ENCODE peak calls at places on chromosome 3, in seven cellular contexts. W, O, X, C, V, Z and K are unnamed samples. For H3K4me1 and H3K9me3, the result is how much of the 10 kb centered on the place peaks cover.

GRCh38 chr3:186044973-186045372 is 63.9 kb downstream of the ETV5 start:
- DNase-seq in Z (no peak), W (no peak), C (peak), V (peak), X (no peak), O (no peak), K (no peak)

GRCh38 chr3:37627951-37628620 is 233.6 kb upstream of the CTDSPL start:
- DNase-seq in V (no peak), X (no peak), C (no peak), O (no peak), Z (no peak), W (no peak), K (no peak)

GRCh38 chr3:47342156-47342555 is 38.7 kb upstream of the PTPN23 start:
- DNase-seq in W (no peak), X (no peak), Z (no peak), V (no peak), C (no peak), O (no peak), K (no peak)

GRCh38 chr3:115151921-115152320 is 4.8 kb upstream of the ZBTB20 start:
- DNase-seq in W (no peak), V (peak), X (no peak), Z (no peak), O (no peak), C (peak), K (no peak)

GRCh38 chr3:7272203-7272602 is 411.3 kb downstream of the GRM7 start:
- DNase-seq in X (no peak), O (no peak), V (no peak), C (no peak), Z (no peak), W (no peak), K (no peak)

GRCh38 chr3:72997421-72997961 is 880 bp downstream of the PPP4R2 start:
- DNase-seq in V (peak), Z (no peak), X (no peak), W (peak), C (peak), O (peak), K (peak)

GRCh38 chr3:8627949-8628348 is 16.6 kb downstream of the SSUH2 start:
- DNase-seq in W (no peak), C (no peak), V (no peak), O (no peak), Z (no peak), X (no peak), K (no peak)

GRCh38 chr3:104523136-104523535 is 843.6 kb upstream of the ALCAM start:
- DNase-seq in O (no peak), C (no peak), W (no peak), Z (no peak), V (no peak), X (no peak), K (no peak)

GRCh38 chr3:40456279-40456939 is 730 bp upstream of the RPL14 start:
- DNase-seq in O (no peak), V (no peak), W (no peak), X (no peak), Z (no peak), C (no peak), K (no peak)

GRCh38 chr3:138681463-138682215 is 73.1 kb downstream of the FAIM start:
- DNase-seq in C (no peak), V (no peak), O (no peak), X (no peak), W (no peak), Z (no peak), K (no peak)

GRCh38 chr3:161163297-161163696 is 57.8 kb upstream of the NMD3 start:
- DNase-seq in X (no peak), W (peak), Z (no peak), C (no peak), V (no peak), O (no peak), K (peak)

GRCh38 chr3:183808355-183808754 is 17.0 kb downstream of the MAP6D1 start:
- DNase-seq in W (no peak), O (no peak), C (no peak), V (no peak), X (no peak), Z (no peak), K (no peak)

GRCh38 chr3:188294823-188295487 is 141.0 kb downstream of the LPP start:
- DNase-seq in Z (no peak), O (peak), W (peak), V (no peak), C (peak), X (no peak), K (no peak)

GRCh38 chr3:190526787-190527767 is 13.2 kb downstream of the IL1RAP start:
- DNase-seq in O (no peak), X (no peak), Z (no peak), V (no peak), C (no peak), W (no peak), K (no peak)

GRCh38 chr3:187062526-187063177 is 76.6 kb downstream of the RPL39L start:
- DNase-seq in W (peak), Z (no peak), V (no peak), C (no peak), X (no peak), O (no peak), K (no peak)

GRCh38 chr3:120139140-120139539 is 44.9 kb upstream of the GSK3B start:
- DNase-seq in W (no peak), X (no peak), C (no peak), V (no peak), Z (no peak), O (no peak), K (no peak)

GRCh38 chr3:195175476-195176337 is 95.3 kb downstream of the XXYLT1 start:
- DNase-seq in C (no peak), O (no peak), X (no peak), Z (no peak), W (no peak), V (no peak), K (no peak)

GRCh38 chr3:177195242-177195940 is 1.9 kb downstream of the TBL1XR1 start:
- DNase-seq in X (no peak), V (peak), O (peak), Z (no peak), W (peak), C (peak), K (no peak)

GRCh38 chr3:138914870-138915502 is 32.0 kb downstream of the FOXL2 start:
- DNase-seq in V (no peak), X (no peak), W (peak), O (peak), C (peak), Z (no peak), K (no peak)

GRCh38 chr3:106206165-106206564 is 337.4 kb upstream of the CBLB start:
- DNase-seq in X (no peak), C (no peak), Z (no peak), O (no peak), W (no peak), V (no peak), K (no peak)

GRCh38 chr3:155244206-155244605 is 49.3 kb downstream of the STRIT1 start:
- DNase-seq in C (no peak), X (no peak), O (no peak), V (no peak), Z (no peak), W (no peak), K (no peak)

GRCh38 chr3:56025316-56025715 is 443.0 kb downstream of the ERC2 start:
- DNase-seq in W (no peak), V (no peak), Z (no peak), O (no peak), C (peak), X (no peak), K (no peak)

GRCh38 chr3:43290961-43291360 is 4.6 kb downstream of the SNRK start:
- DNase-seq in X (no peak), V (no peak), C (no peak), Z (no peak), W (peak), O (no peak), K (no peak)

GRCh38 chr3:89576417-89576816 is 469.0 kb downstream of the EPHA3 start:
- DNase-seq in Z (no peak), O (no peak), X (no peak), W (no peak), C (no peak), V (no peak), K (no peak)

GRCh38 chr3:165185707-165186327 is 10.4 kb downstream of the SLITRK3 start:
- DNase-seq in W (peak), O (no peak), X (peak), Z (no peak), C (peak), V (peak), K (peak)

GRCh38 chr3:152270145-152270870 is 1.6 kb downstream of the MBNL1 start:
- DNase-seq in W (no peak), Z (no peak), O (no peak), C (no peak), X (no peak), V (peak), K (no peak)

GRCh38 chr3:1528621-1529020 is 435.8 kb downstream of the CNTN6 start:
- DNase-seq in Z (no peak), O (no peak), C (no peak), V (no peak), W (no peak), X (no peak), K (no peak)

GRCh38 chr3:171811059-171811912 is 1.0 kb upstream of the PLD1 start:
- DNase-seq in O (peak), V (no peak), W (peak), X (no peak), Z (no peak), C (no peak), K (no peak)

GRCh38 chr3:123295901-123296250 is 94.1 kb downstream of the SEC22A start:
- DNase-seq in X (no peak), V (no peak), Z (no peak), O (no peak), W (no peak), C (no peak), K (no peak)

GRCh38 chr3:85586018-85586417 is 627.2 kb downstream of the CADM2 start:
- DNase-seq in Z (no peak), X (no peak), W (no peak), O (no peak), V (peak), C (no peak), K (no peak)

GRCh38 chr3:71318459-71318827 is 265.1 kb downstream of the FOXP1 start:
- DNase-seq in W (no peak), C (no peak), Z (no peak), O (no peak), V (no peak), X (no peak), K (no peak)

GRCh38 chr3:72633534-72633933 is 214.7 kb downstream of the SHQ1 start:
- DNase-seq in W (no peak), C (no peak), O (no peak), V (no peak), Z (no peak), X (no peak), K (no peak)

GRCh38 chr3:24128195-24129005 is 183.3 kb downstream of the NR1D2 start:
- DNase-seq in V (no peak), X (no peak), C (no peak), W (peak), Z (no peak), O (no peak), K (no peak)

GRCh38 chr3:149150436-149150835 is 21.0 kb downstream of the HPS3 start:
- DNase-seq in V (no peak), X (no peak), C (no peak), W (no peak), O (no peak), Z (no peak), K (no peak)

GRCh38 chr3:124714218-124714853 is 15.9 kb upstream of the UMPS start:
- DNase-seq in X (no peak), W (no peak), V (no peak), O (no peak), Z (no peak), C (no peak), K (no peak)

GRCh38 chr3:106840319-106840718 is 536.9 kb upstream of the CCDC54 start:
- DNase-seq in O (no peak), Z (no peak), W (no peak), V (no peak), X (no peak), C (no peak), K (no peak)

GRCh38 chr3:65713016-65713415 is 325.7 kb downstream of the MAGI1 start:
- DNase-seq in V (peak), X (no peak), O (no peak), W (peak), C (no peak), Z (no peak), K (peak)

GRCh38 chr3:10338164-10338470 is 17.2 kb upstream of the SEC13 start:
- DNase-seq in Z (no peak), X (no peak), O (no peak), V (no peak), W (no peak), C (no peak), K (no peak)
- H3K4me1 ChIP-seq in Z (under half), X (under half), O (under half), V (under half), W (under half), C (under half), K (under half)

GRCh38 chr3:25493246-25493645 is 65.2 kb downstream of the RARB start:
- DNase-seq in W (no peak), C (no peak), Z (no peak), V (no peak), O (no peak), X (no peak), K (no peak)
- H3K9me3 ChIP-seq in W (under half), C (under half), Z (under half), V (under half), O (half or more), X (under half), K (half or more)

DNA sequence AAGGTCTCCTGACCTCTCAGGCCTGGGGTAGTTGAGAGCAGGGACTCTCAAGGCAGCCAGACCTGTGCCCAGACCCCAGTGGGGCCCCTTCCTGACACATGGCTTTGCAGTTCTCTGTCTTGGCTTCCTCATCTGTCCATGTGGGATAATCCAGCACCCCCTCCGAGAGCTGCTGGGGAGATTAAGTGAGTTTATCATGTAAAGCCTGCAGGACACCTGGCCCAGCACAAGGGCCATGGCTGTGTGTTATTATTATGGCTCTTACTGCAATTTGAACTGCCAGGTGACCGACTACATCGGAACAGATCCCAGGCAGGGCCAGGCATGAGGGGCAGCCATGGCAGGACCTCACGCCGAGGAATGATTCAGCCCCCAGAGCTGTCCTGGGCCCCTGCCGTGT is 12.6 kb downstream of the DUSP7 start:
- DNase-seq in X (no peak), Z (no peak), C (no peak), W (no peak), O (no peak), V (no peak), K (no peak)
- H3K4me3 ChIP-seq in X (no peak), Z (no peak), C (no peak), W (no peak), O (no peak), V (no peak), K (no peak)

GRCh38 chr3:136901391-136901790 is 39.4 kb downstream of the NCK1 start:
- DNase-seq in W (no peak), C (no peak), V (no peak), O (no peak), Z (no peak), X (no peak), K (no peak)
- H3K4me1 ChIP-seq in W (under half), C (under half), V (under half), O (under half), Z (under half), X (under half), K (under half)

GRCh38 chr3:196788509-196788908 is 48.9 kb downstream of the PAK2 start:
- DNase-seq in Z (no peak), C (no peak), V (no peak), O (no peak), X (no peak), W (no peak), K (no peak)

GRCh38 chr3:196790636-196791035 is 51.0 kb downstream of the PAK2 start:
- DNase-seq in C (no peak), O (no peak), V (no peak), Z (no peak), W (no peak), X (no peak), K (no peak)

GRCh38 chr3:196792771-196793170 is 53.1 kb downstream of the PAK2 start:
- DNase-seq in O (no peak), W (peak), Z (no peak), C (no peak), V (no peak), X (no peak), K (no peak)

GRCh38 chr3:196793224-196793623 is 53.6 kb downstream of the PAK2 start:
- DNase-seq in X (no peak), O (peak), V (no peak), C (no peak), W (peak), Z (no peak), K (peak)

GRCh38 chr3:196789773-196790419 is 50.2 kb downstream of the PAK2 start:
- DNase-seq in X (no peak), O (peak), W (no peak), C (peak), V (no peak), Z (no peak), K (no peak)
- H3K9me3 ChIP-seq in X (under half), O (under half), W (under half), C (under half), V (under half), Z (under half), K (under half)

DNA sequence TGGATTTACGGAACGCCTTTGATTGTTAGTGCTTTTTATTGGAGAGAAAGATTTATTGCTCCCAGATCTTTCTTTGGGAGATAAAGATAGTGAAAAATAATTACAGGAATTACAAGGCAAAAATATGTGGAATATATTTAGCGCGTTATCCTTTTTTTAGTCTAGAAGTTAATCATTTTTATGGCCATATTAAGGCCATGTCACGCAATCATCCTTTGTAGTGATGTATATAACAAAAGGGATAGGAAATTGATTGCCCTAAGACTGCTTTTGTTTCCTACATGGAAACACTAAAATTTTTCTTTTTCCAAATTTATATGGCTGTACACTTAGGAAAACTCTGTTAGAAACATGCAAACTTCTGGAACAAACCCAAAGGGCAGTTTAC is 1.5 kb downstream of the TRPC1 start:
- DNase-seq in O (no peak), V (no peak), W (no peak), X (no peak), C (no peak), Z (no peak), K (no peak)
- H3K4me3 ChIP-seq in O (peak), V (peak), W (peak), X (peak), C (peak), Z (peak), K (peak)

GRCh38 chr3:53244281-53244680 is 11.5 kb downstream of the TKT start:
- DNase-seq in V (no peak), O (no peak), C (no peak), X (no peak), W (no peak), Z (no peak), K (no peak)

GRCh38 chr3:53243785-53244184 is 12.0 kb downstream of the TKT start:
- DNase-seq in Z (no peak), X (no peak), O (no peak), W (no peak), C (no peak), V (no peak), K (no peak)

GRCh38 chr3:53250453-53250852 is 5.4 kb downstream of the TKT start:
- DNase-seq in W (no peak), C (no peak), X (no peak), O (no peak), Z (no peak), V (no peak), K (no peak)

GRCh38 chr3:53250881-53251605 is 4.8 kb downstream of the TKT start:
- DNase-seq in V (no peak), W (no peak), C (no peak), X (no peak), Z (no peak), O (no peak), K (no peak)

DNA sequence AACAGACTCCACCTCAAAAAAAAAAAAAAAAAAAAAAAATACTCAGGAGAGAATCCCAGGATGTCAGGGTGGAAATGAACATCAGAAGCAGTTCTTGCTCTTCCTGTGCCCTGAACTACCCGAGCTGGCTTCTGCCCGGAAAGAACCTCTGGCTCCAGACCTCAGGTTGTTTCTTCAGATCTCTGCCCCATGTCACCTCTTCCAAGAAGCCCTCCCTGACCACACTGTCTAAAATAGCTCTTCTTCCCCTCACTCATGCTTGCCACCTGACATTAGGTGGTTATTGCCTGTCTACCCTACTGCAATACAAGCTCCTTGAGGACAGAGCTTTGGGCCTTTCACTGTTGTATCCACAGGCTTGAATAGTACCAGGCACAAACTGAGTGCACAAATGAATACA is 8.2 kb downstream of the TKT start:
- DNase-seq in O (no peak), X (no peak), C (no peak), Z (no peak), V (no peak), W (no peak), K (no peak)
- H3K4me1 ChIP-seq in O (half or more), X (half or more), C (under half), Z (half or more), V (under half), W (under half), K (under half)